ENCODE peak calls at places on chromosomes 5 and 9, in ten cellular contexts. Y is CD8-positive, alpha-beta T cell; Q is right cardiac atrium; Z is HCT116; R is GM23248; E is sigmoid colon; T is lower lobe of right lung; M is pancreas; W is cardiac muscle cell; I is tibial nerve. L is an unnamed sample. For H3K4me1 and H3K27me3, the result is how much of the 10 kb centered on the place peaks cover.

GRCh38 chr5:57497733-57498132 is 15.1 kb upstream of the ACTBL2 start:
- DNase-seq in Y (no peak), Q (no peak), Z (no peak), R (no peak), E (no peak), T (no peak), M (no peak), W (no peak), I (no peak), L (no peak)

GRCh38 chr5:144142030-144142825 is 28.2 kb downstream of the YIPF5 start:
- DNase-seq in Y (no peak), Q (no peak), Z (peak), R (peak), E (no peak), T (no peak), M (no peak), W (peak), I (no peak), L (no peak)

GRCh38 chr5:72817076-72817476 is 615 bp downstream of the TNPO1 start:
- DNase-seq in Y (no peak), Q (peak), Z (peak), R (peak), E (peak), T (peak), M (peak), W (peak), I (peak), L (no peak)

GRCh38 chr5:144086295-144086694 is 84.2 kb downstream of the YIPF5 start:
- DNase-seq in Y (no peak), Q (no peak), Z (no peak), R (no peak), E (no peak), T (no peak), M (no peak), W (no peak), I (no peak), L (peak)

GRCh38 chr9:121567142-121568100 is 67.8 kb upstream of the GGTA1 start:
- DNase-seq in Y (no peak), Q (peak), Z (no peak), R (peak), E (peak), T (no peak), M (no peak), W (peak), I (no peak), L (no peak)

GRCh38 chr9:79944991-79945390 is 373.2 kb downstream of the TLE4 start:
- DNase-seq in Y (no peak), Q (no peak), Z (no peak), R (no peak), E (no peak), T (no peak), M (no peak), W (no peak), I (no peak), L (no peak)

GRCh38 chr9:79570449-79571308 is 1.1 kb upstream of the TLE4 start:
- DNase-seq in Y (no peak), Q (peak), Z (no peak), R (peak), E (peak), T (peak), M (peak), W (peak), I (peak), L (no peak)

GRCh38 chr5:14406554-14406849 is 175.1 kb upstream of the OTULINL start:
- DNase-seq in Y (no peak), Q (peak), Z (no peak), R (peak), E (no peak), T (no peak), M (no peak), W (no peak), I (no peak), L (no peak)

GRCh38 chr9:126412945-126413344 is 86.3 kb downstream of the MVB12B start:
- DNase-seq in Y (no peak), Q (no peak), Z (no peak), R (peak), E (no peak), T (no peak), M (no peak), W (no peak), I (no peak), L (no peak)

GRCh38 chr9:133876144-133876543 is 116.0 kb downstream of the VAV2 start:
- DNase-seq in Y (no peak), Q (peak), Z (no peak), R (no peak), E (no peak), T (no peak), M (no peak), W (no peak), I (no peak), L (peak)

GRCh38 chr9:3876553-3876952 is 350.8 kb upstream of the RFX3 start:
- DNase-seq in Y (no peak), Q (no peak), Z (no peak), R (no peak), E (no peak), T (no peak), M (no peak), W (no peak), I (no peak), L (no peak)
- H3K4me1 ChIP-seq in Y (under half), Q (under half), Z (under half), R (under half), E (under half), T (under half), M (under half), W (under half), I (under half), L (under half)

DNA sequence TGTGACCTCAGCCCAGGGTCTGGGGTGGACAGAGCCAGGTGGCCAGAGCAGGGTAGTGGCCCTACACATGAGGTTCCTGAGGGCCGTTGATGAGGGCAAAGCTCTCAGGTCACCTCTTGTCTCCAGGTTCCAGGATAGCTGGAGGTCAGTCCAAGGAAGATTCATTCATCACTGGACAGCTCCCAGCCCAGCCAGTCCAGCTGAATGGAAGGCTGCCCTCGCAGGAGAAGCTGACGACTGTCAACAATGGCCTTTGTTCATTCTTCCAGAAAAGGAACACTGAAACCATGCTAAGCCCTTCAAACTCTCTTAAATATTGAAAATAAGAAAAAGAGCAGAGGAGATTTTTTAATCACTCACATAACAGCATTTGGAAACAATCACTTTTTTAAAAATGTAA is 169.7 kb upstream of the TBCA start:
- DNase-seq in Y (no peak), Q (no peak), Z (no peak), R (peak), E (no peak), T (no peak), M (no peak), W (no peak), I (no peak), L (no peak)
- H3K27me3 ChIP-seq in Y (under half), Q (under half), Z (under half), R (under half), E (under half), T (under half), M (under half), W (under half), I (under half), L (under half)

GRCh38 chr5:119393746-119394145 is 37.9 kb downstream of the TNFAIP8 start:
- DNase-seq in Y (no peak), Q (no peak), Z (no peak), R (peak), E (no peak), T (no peak), M (no peak), W (no peak), I (no peak), L (no peak)
- H3K4me1 ChIP-seq in Y (under half), Q (under half), Z (under half), R (under half), E (under half), T (under half), M (under half), W (under half), I (under half), L (under half)

DNA sequence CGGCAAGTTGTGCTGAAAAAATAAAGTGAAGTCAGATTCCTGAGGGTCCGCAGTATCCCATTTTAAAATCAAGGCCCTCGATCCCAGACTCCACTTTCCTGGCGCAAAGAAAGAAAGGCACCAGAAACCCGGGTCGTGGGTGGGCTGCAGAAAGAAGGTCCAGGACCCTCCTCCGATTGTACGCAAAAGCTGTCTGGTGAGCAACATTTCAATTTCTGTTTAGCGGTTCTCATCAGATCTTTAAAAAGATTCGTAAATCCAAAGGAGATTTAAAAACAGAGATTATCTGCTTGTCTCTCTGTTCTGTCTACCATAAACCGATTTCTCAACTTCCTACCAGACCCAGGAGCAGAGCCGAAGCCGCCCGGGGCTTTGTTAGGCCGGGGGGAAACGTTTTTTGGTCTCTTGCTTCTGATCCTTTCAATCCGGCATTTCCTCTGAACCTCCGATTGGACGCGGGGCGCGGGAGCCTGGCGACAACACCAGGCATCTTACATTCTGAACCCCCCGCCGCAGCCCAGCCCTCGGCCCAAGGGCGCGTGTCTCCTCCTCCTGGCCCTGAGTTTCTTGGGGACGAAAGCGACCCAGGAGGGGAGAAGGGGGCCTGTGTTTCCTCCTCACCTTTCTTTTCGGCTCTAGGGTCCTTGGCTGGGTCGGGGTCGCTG is 745 bp downstream of the NKX2-5 start:
- DNase-seq in Y (no peak), Q (no peak), Z (no peak), R (no peak), E (no peak), T (no peak), M (no peak), W (peak), I (no peak), L (no peak)
- H3K27me3 ChIP-seq in Y (half or more), Q (under half), Z (under half), R (half or more), E (half or more), T (half or more), M (under half), W (under half), I (under half), L (half or more)

GRCh38 chr5:119324842-119325241 is 31.0 kb upstream of the TNFAIP8 start:
- DNase-seq in Y (no peak), Q (no peak), Z (no peak), R (no peak), E (no peak), T (no peak), M (no peak), W (no peak), I (no peak), L (no peak)

GRCh38 chr5:119329701-119330100 is 26.1 kb upstream of the TNFAIP8 start:
- DNase-seq in Y (no peak), Q (no peak), Z (no peak), R (no peak), E (peak), T (no peak), M (no peak), W (no peak), I (no peak), L (no peak)

GRCh38 chr5:119323630-119324000 is 32.2 kb upstream of the TNFAIP8 start:
- DNase-seq in Y (no peak), Q (no peak), Z (no peak), R (peak), E (no peak), T (no peak), M (no peak), W (no peak), I (no peak), L (peak)

GRCh38 chr5:119328753-119329602 is 26.8 kb upstream of the TNFAIP8 start:
- DNase-seq in Y (peak), Q (no peak), Z (no peak), R (peak), E (no peak), T (no peak), M (no peak), W (no peak), I (no peak), L (no peak)

DNA sequence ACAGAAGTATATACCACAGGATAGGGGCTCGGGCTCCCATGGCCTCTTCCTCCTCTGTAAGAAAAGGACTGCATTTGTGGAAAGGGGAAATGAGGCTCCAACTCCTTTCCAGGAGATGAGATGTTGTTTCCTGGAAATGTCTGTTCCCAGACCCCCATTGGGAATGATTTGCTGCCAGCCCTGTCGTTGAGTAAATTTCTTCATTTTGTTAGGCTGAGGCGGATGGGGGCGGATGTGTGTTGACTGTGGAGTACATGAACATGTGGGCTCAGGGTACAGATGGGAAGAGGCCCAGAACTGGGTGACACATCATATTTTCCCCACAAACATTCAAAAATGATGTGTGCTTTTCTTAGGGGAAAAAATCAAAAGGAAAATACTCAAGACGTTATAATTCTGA is 28.8 kb upstream of the TNFAIP8 start:
- DNase-seq in Y (no peak), Q (no peak), Z (no peak), R (peak), E (no peak), T (no peak), M (no peak), W (no peak), I (no peak), L (no peak)
- H3K4me1 ChIP-seq in Y (half or more), Q (under half), Z (under half), R (under half), E (under half), T (under half), M (under half), W (under half), I (under half), L (under half)

DNA sequence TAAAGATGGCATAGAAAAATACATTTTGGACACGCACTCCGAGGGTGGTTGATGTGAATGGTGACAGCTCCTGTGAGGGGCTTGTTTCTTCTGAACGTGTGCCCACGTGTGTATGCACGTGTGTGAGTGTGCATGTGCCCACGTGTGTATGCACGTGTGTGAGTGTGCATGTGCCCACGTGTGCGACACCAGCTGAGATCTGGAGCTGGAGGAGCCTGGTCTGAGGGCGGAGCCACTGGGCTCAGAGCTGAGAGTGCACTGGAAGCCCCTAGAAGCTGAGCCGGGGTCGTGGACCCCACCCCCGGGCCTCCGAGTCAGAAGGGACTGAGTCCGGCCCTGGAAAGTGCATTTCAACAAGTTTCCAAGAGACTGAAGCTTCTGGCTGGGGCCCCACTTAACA is 282.5 kb upstream of the IRX4 start:
- DNase-seq in Y (no peak), Q (no peak), Z (no peak), R (no peak), E (no peak), T (no peak), M (no peak), W (no peak), I (no peak), L (no peak)
- H3K27me3 ChIP-seq in Y (under half), Q (under half), Z (under half), R (under half), E (under half), T (under half), M (under half), W (under half), I (under half), L (under half)